ENCODE peak calls at places on chromosomes 3 and 15, in five cellular contexts. R is activated gamma-delta T cell treated with Interleukin-2 at 50 U/mL for 16 hours, U is SIG-M5, D is heart right ventricle, I is RPMI8226. X is an unnamed sample.

GRCh38 chr15:45729146-45729545 is 94.3 kb downstream of the SQOR start:
- DNase-seq in R (no peak), I (no peak), U (no peak), D (no peak), X (no peak)

GRCh38 chr3:170228093-170228766 is 6.0 kb downstream of the PRKCI start:
- DNase-seq in U (no peak), D (no peak), R (no peak), I (no peak), X (no peak)

GRCh38 chr3:125511420-125512094 is 8.4 kb downstream of the SNX4 start:
- DNase-seq in D (no peak), U (no peak), R (no peak), I (peak; percentile 40), X (no peak)

GRCh38 chr3:23960649-23961048 is 15.6 kb downstream of the NR1D2 start:
- DNase-seq in I (no peak), R (no peak), D (no peak), U (no peak), X (no peak)

GRCh38 chr3:152352559-152352958 is 83.8 kb downstream of the MBNL1 start:
- DNase-seq in U (no peak), I (no peak), D (no peak), R (no peak), X (no peak)

GRCh38 chr3:148903941-148904340 is 38.8 kb downstream of the CPA3 start:
- DNase-seq in D (no peak), R (no peak), U (no peak), I (no peak), X (no peak)

GRCh38 chr15:67558502-67558901 is 16.0 kb downstream of the MAP2K5 start:
- DNase-seq in U (no peak), I (no peak), R (no peak), D (no peak), X (no peak)

GRCh38 chr15:72178976-72179585 is 18.5 kb downstream of the GRAMD2A start:
- DNase-seq in D (no peak), U (no peak), I (no peak), R (no peak), X (no peak)

GRCh38 chr3:125194849-125195601 is 17.5 kb downstream of the SLC12A8 start:
- DNase-seq in D (no peak), R (no peak), I (no peak), U (no peak), X (no peak)

GRCh38 chr15:73493936-73494335 is 51.0 kb downstream of the REC114 start:
- DNase-seq in I (no peak), R (no peak), U (no peak), D (no peak), X (no peak)

GRCh38 chr15:70478251-70478990 is 284.9 kb downstream of the UACA start:
- DNase-seq in U (no peak), I (peak; percentile 98), R (no peak), D (no peak), X (no peak)